ENCODE peak calls at places on chromosomes 2 and 18, in four cellular contexts. One of them, this sample, is unnamed.

GRCh38 chr2:18742382-18742781 is 153.0 kb upstream of the NT5C1B start:
- DNase-seq in spleen: no peak
- DNase-seq in GM12864: no peak
- DNase-seq in A549: no peak
- DNase-seq in this sample: no peak

GRCh38 chr2:99545622-99546021 is 55.8 kb upstream of the REV1 start:
- DNase-seq in spleen: no peak
- DNase-seq in GM12864: no peak
- DNase-seq in A549: no peak
- DNase-seq in this sample: no peak

GRCh38 chr2:65654496-65654895 is 222.1 kb upstream of the SPRED2 start:
- DNase-seq in A549: no peak
- DNase-seq in spleen: no peak
- DNase-seq in GM12864: no peak
- DNase-seq in this sample: no peak

GRCh38 chr18:76377359-76377756 is 117.7 kb downstream of the ZNF516 start:
- DNase-seq in GM12864: no peak
- DNase-seq in spleen: peak
- DNase-seq in A549: no peak
- DNase-seq in this sample: no peak

GRCh38 chr2:127058246-127058580 is 48.7 kb downstream of the BIN1 start:
- DNase-seq in A549: no peak
- DNase-seq in spleen: no peak
- DNase-seq in GM12864: no peak
- DNase-seq in this sample: no peak

GRCh38 chr18:36412778-36413177 is 115.3 kb downstream of the FHOD3 start:
- DNase-seq in GM12864: no peak
- DNase-seq in A549: peak
- DNase-seq in spleen: no peak
- DNase-seq in this sample: peak

GRCh38 chr2:207727256-207727655 is 15.8 kb downstream of the CCNYL1 start:
- DNase-seq in A549: no peak
- DNase-seq in GM12864: no peak
- DNase-seq in spleen: no peak
- DNase-seq in this sample: peak

GRCh38 chr2:178251126-178251525 is 56.8 kb downstream of the OSBPL6 start:
- DNase-seq in A549: no peak
- DNase-seq in spleen: no peak
- DNase-seq in GM12864: no peak
- DNase-seq in this sample: no peak

GRCh38 chr2:23376075-23376474 is 8.9 kb upstream of the KLHL29 start:
- DNase-seq in A549: no peak
- DNase-seq in spleen: no peak
- DNase-seq in GM12864: no peak
- DNase-seq in this sample: no peak

GRCh38 chr2:66437055-66437454 is 2.1 kb downstream of the MEIS1 start:
- DNase-seq in spleen: no peak
- DNase-seq in GM12864: no peak
- DNase-seq in A549: no peak
- DNase-seq in this sample: no peak

GRCh38 chr2:107025869-107026380 is 140.0 kb upstream of the ST6GAL2 start:
- DNase-seq in spleen: no peak
- DNase-seq in A549: peak
- DNase-seq in GM12864: no peak
- DNase-seq in this sample: no peak

GRCh38 chr2:236200378-236200777 is 32.2 kb upstream of the GBX2 start:
- DNase-seq in spleen: no peak
- DNase-seq in GM12864: no peak
- DNase-seq in A549: no peak
- DNase-seq in this sample: no peak

GRCh38 chr2:176781570-176782217 is 430.9 kb upstream of the HNRNPA3 start:
- DNase-seq in A549: no peak
- DNase-seq in spleen: no peak
- DNase-seq in GM12864: no peak
- DNase-seq in this sample: no peak

GRCh38 chr2:38156262-38156835 is 80.4 kb upstream of the CYP1B1 start:
- DNase-seq in spleen: no peak
- DNase-seq in A549: no peak
- DNase-seq in GM12864: no peak
- DNase-seq in this sample: no peak

GRCh38 chr2:210198326-210198725 is 26.9 kb downstream of the ACADL start:
- DNase-seq in A549: no peak
- DNase-seq in GM12864: no peak
- DNase-seq in spleen: no peak
- DNase-seq in this sample: no peak

GRCh38 chr2:187013058-187013457 is 164.1 kb upstream of the ZSWIM2 start:
- DNase-seq in A549: no peak
- DNase-seq in spleen: no peak
- DNase-seq in GM12864: no peak
- DNase-seq in this sample: no peak

GRCh38 chr2:62426005-62426912 is 79.7 kb downstream of the TMEM17 start:
- DNase-seq in GM12864: no peak
- DNase-seq in A549: no peak
- DNase-seq in spleen: no peak
- DNase-seq in this sample: no peak

GRCh38 chr2:62423883-62424458 is 82.0 kb downstream of the TMEM17 start:
- DNase-seq in A549: no peak
- DNase-seq in spleen: no peak
- DNase-seq in GM12864: no peak
- DNase-seq in this sample: no peak

GRCh38 chr2:62427146-62427545 is 78.8 kb downstream of the TMEM17 start:
- DNase-seq in A549: no peak
- DNase-seq in GM12864: no peak
- DNase-seq in spleen: no peak
- DNase-seq in this sample: no peak

GRCh38 chr2:62424899-62425298 is 81.1 kb downstream of the TMEM17 start:
- DNase-seq in spleen: no peak
- DNase-seq in GM12864: no peak
- DNase-seq in A549: no peak
- DNase-seq in this sample: peak

GRCh38 chr2:62423235-62423634 is 82.8 kb downstream of the TMEM17 start:
- DNase-seq in spleen: no peak
- DNase-seq in A549: no peak
- DNase-seq in GM12864: no peak
- DNase-seq in this sample: peak
- TF ChIP-seq CTCF in spleen: no peak
- TF ChIP-seq CTCF in A549: peak
- TF ChIP-seq CTCF in GM12864: peak
- TF ChIP-seq CTCF in this sample: no peak

GRCh38 chr2:15588329-15588919 is 3.2 kb upstream of the DDX1 start:
- DNase-seq in GM12864: no peak
- DNase-seq in spleen: no peak
- DNase-seq in A549: peak
- DNase-seq in this sample: peak
- TF ChIP-seq CTCF in GM12864: peak
- TF ChIP-seq CTCF in spleen: peak
- TF ChIP-seq CTCF in A549: peak
- TF ChIP-seq CTCF in this sample: peak

DNA sequence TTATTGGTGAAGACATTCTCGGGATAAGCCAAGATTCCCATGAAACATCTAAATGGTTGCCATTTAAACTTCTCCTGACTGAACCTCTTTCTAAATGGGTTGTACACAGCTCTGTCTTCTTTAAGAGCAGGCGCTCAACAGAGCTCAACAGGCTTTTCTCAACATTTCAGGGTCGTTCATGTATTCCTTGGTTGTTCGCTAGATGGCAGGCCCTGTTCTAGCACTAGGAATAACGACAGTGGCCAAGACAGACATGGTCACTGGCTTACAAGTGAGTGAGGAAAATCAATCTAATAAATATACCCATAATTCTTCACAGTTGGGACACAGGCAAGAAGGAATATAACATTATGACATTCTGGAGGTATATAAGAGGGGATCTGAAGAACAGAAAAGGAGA is 154.5 kb downstream of the SMAD2 start:
- DNase-seq in GM12864: no peak
- DNase-seq in spleen: no peak
- DNase-seq in A549: no peak
- DNase-seq in this sample: no peak
- TF ChIP-seq CTCF in GM12864: peak
- TF ChIP-seq CTCF in spleen: no peak
- TF ChIP-seq CTCF in A549: no peak
- TF ChIP-seq CTCF in this sample: no peak

GRCh38 chr2:69524799-69525198 is 87.6 kb upstream of the NFU1 start:
- DNase-seq in A549: no peak
- DNase-seq in spleen: no peak
- DNase-seq in GM12864: no peak
- DNase-seq in this sample: no peak
- TF ChIP-seq CTCF in A549: no peak
- TF ChIP-seq CTCF in spleen: no peak
- TF ChIP-seq CTCF in GM12864: no peak
- TF ChIP-seq CTCF in this sample: no peak

GRCh38 chr2:47049502-47049901 is 105.6 kb downstream of the STPG4 start:
- DNase-seq in GM12864: no peak
- DNase-seq in spleen: no peak
- DNase-seq in A549: no peak
- DNase-seq in this sample: no peak

GRCh38 chr2:47050762-47051161 is 104.3 kb downstream of the STPG4 start:
- DNase-seq in A549: no peak
- DNase-seq in GM12864: no peak
- DNase-seq in spleen: no peak
- DNase-seq in this sample: no peak

GRCh38 chr2:47051562-47051961 is 103.5 kb downstream of the STPG4 start:
- DNase-seq in spleen: no peak
- DNase-seq in GM12864: no peak
- DNase-seq in A549: no peak
- DNase-seq in this sample: no peak

GRCh38 chr2:47050021-47050760 is 104.9 kb downstream of the STPG4 start:
- DNase-seq in A549: no peak
- DNase-seq in spleen: no peak
- DNase-seq in GM12864: no peak
- DNase-seq in this sample: no peak

DNA sequence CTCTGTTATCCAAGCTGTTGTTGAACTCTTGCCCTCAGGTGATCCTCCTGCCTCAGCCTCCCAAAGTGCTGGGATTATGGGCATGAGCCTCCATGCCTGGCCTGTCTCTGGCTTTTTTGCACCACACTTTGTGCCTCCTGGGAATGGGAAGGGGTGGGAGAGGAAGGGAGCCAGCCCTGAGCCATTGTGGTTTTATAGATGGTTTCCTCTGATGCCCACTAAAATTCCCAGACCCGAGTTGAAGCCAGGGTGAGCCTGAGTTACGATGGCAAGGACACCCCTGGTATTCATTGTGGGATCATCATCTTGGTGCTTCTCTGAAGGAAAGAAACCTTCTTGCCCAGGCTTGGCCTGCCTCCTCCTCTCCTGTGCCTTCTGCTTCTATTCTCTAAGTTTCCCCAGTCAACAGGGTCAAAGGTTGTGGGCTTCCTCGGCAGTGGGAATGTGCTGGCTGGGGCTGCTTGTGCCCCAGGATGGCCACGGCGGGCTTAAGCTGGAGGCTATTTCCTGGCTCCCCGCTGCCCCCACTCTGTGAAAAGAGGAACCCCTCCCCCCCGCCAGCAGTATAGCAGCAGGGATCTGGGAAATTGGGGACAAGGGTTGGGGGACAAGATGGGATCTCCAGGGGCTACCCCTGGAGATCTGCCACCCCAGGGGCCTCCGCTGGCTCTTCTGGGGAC is 106.2 kb downstream of the STPG4 start:
- DNase-seq in GM12864: no peak
- DNase-seq in A549: no peak
- DNase-seq in spleen: no peak
- DNase-seq in this sample: no peak
- TF ChIP-seq CTCF in GM12864: no peak
- TF ChIP-seq CTCF in A549: no peak
- TF ChIP-seq CTCF in spleen: no peak
- TF ChIP-seq CTCF in this sample: no peak

This sample was measured in MCF 10A.